ENCODE peak calls at places on chromosome 14, in eight cellular contexts. One of them, this sample, is unnamed.

GRCh38 chr14:103111297-103111981 is 11.8 kb upstream of the TNFAIP2 start:
- DNase-seq in NCI-H1105: no peak
- DNase-seq in NCI-H1694: no peak
- DNase-seq in cardiac muscle cell: no peak
- DNase-seq in nephron progenitor cell: no peak
- DNase-seq in H7: no peak
- DNase-seq in activated CD4-positive, alpha-beta T cell treated with anti-CD3 and anti-CD28 coated beads, Interleukin-2, amount 10 ng/mL, durations not matched to agents 7 days and 5 days: no peak
- DNase-seq in NCI-H2081: no peak
- DNase-seq in this sample: no peak

GRCh38 chr14:73397810-73398209 is 60.5 kb downstream of the NUMB start:
- DNase-seq in NCI-H1105: no peak
- DNase-seq in NCI-H1694: peak
- DNase-seq in cardiac muscle cell: no peak
- DNase-seq in nephron progenitor cell: no peak
- DNase-seq in H7: no peak
- DNase-seq in activated CD4-positive, alpha-beta T cell treated with anti-CD3 and anti-CD28 coated beads, Interleukin-2, amount 10 ng/mL, durations not matched to agents 7 days and 5 days: no peak
- DNase-seq in NCI-H2081: no peak
- DNase-seq in this sample: peak

GRCh38 chr14:96170961-96171592 is 33.6 kb upstream of the BDKRB2 start:
- DNase-seq in NCI-H1105: no peak
- DNase-seq in NCI-H1694: no peak
- DNase-seq in cardiac muscle cell: no peak
- DNase-seq in nephron progenitor cell: no peak
- DNase-seq in H7: peak
- DNase-seq in activated CD4-positive, alpha-beta T cell treated with anti-CD3 and anti-CD28 coated beads, Interleukin-2, amount 10 ng/mL, durations not matched to agents 7 days and 5 days: no peak
- DNase-seq in NCI-H2081: no peak
- DNase-seq in this sample: no peak

GRCh38 chr14:94676495-94677238 is 64.5 kb downstream of the SERPINA3 start:
- DNase-seq in NCI-H1105: no peak
- DNase-seq in NCI-H1694: no peak
- DNase-seq in cardiac muscle cell: no peak
- DNase-seq in nephron progenitor cell: no peak
- DNase-seq in H7: no peak
- DNase-seq in activated CD4-positive, alpha-beta T cell treated with anti-CD3 and anti-CD28 coated beads, Interleukin-2, amount 10 ng/mL, durations not matched to agents 7 days and 5 days: no peak
- DNase-seq in NCI-H2081: no peak
- DNase-seq in this sample: no peak

GRCh38 chr14:97602438-97603117 is 805.4 kb downstream of the VRK1 start:
- DNase-seq in NCI-H1105: no peak
- DNase-seq in NCI-H1694: no peak
- DNase-seq in cardiac muscle cell: no peak
- DNase-seq in nephron progenitor cell: no peak
- DNase-seq in H7: no peak
- DNase-seq in activated CD4-positive, alpha-beta T cell treated with anti-CD3 and anti-CD28 coated beads, Interleukin-2, amount 10 ng/mL, durations not matched to agents 7 days and 5 days: peak
- DNase-seq in NCI-H2081: no peak
- DNase-seq in this sample: no peak

GRCh38 chr14:95058491-95058890 is 98.8 kb downstream of the DICER1 start:
- DNase-seq in NCI-H1105: no peak
- DNase-seq in NCI-H1694: peak
- DNase-seq in cardiac muscle cell: no peak
- DNase-seq in nephron progenitor cell: no peak
- DNase-seq in H7: no peak
- DNase-seq in activated CD4-positive, alpha-beta T cell treated with anti-CD3 and anti-CD28 coated beads, Interleukin-2, amount 10 ng/mL, durations not matched to agents 7 days and 5 days: no peak
- DNase-seq in NCI-H2081: no peak
- DNase-seq in this sample: no peak

GRCh38 chr14:61388976-61389576 is 67.7 kb downstream of the PRKCH start:
- DNase-seq in NCI-H1105: no peak
- DNase-seq in NCI-H1694: no peak
- DNase-seq in cardiac muscle cell: no peak
- DNase-seq in nephron progenitor cell: no peak
- DNase-seq in H7: no peak
- DNase-seq in activated CD4-positive, alpha-beta T cell treated with anti-CD3 and anti-CD28 coated beads, Interleukin-2, amount 10 ng/mL, durations not matched to agents 7 days and 5 days: no peak
- DNase-seq in NCI-H2081: no peak
- DNase-seq in this sample: no peak

GRCh38 chr14:88143817-88144216 is 138.9 kb downstream of the GPR65 start:
- DNase-seq in NCI-H1105: no peak
- DNase-seq in NCI-H1694: no peak
- DNase-seq in cardiac muscle cell: no peak
- DNase-seq in nephron progenitor cell: no peak
- DNase-seq in H7: peak
- DNase-seq in activated CD4-positive, alpha-beta T cell treated with anti-CD3 and anti-CD28 coated beads, Interleukin-2, amount 10 ng/mL, durations not matched to agents 7 days and 5 days: no peak
- DNase-seq in NCI-H2081: no peak
- DNase-seq in this sample: no peak

GRCh38 chr14:41606249-41607118 is at the start of gene LRFN5:
- DNase-seq in NCI-H1105: peak
- DNase-seq in NCI-H1694: peak
- DNase-seq in cardiac muscle cell: peak
- DNase-seq in nephron progenitor cell: peak
- DNase-seq in H7: peak
- DNase-seq in activated CD4-positive, alpha-beta T cell treated with anti-CD3 and anti-CD28 coated beads, Interleukin-2, amount 10 ng/mL, durations not matched to agents 7 days and 5 days: no peak
- DNase-seq in NCI-H2081: peak
- DNase-seq in this sample: peak

GRCh38 chr14:74400919-74401503 is 25.0 kb downstream of the SYNDIG1L start:
- DNase-seq in NCI-H1105: no peak
- DNase-seq in NCI-H1694: no peak
- DNase-seq in cardiac muscle cell: no peak
- DNase-seq in nephron progenitor cell: no peak
- DNase-seq in H7: no peak
- DNase-seq in activated CD4-positive, alpha-beta T cell treated with anti-CD3 and anti-CD28 coated beads, Interleukin-2, amount 10 ng/mL, durations not matched to agents 7 days and 5 days: no peak
- DNase-seq in NCI-H2081: no peak
- DNase-seq in this sample: no peak

GRCh38 chr14:102575479-102576428 is 16.7 kb upstream of the RCOR1 start:
- DNase-seq in NCI-H1105: no peak
- DNase-seq in NCI-H1694: no peak
- DNase-seq in cardiac muscle cell: no peak
- DNase-seq in nephron progenitor cell: no peak
- DNase-seq in H7: no peak
- DNase-seq in activated CD4-positive, alpha-beta T cell treated with anti-CD3 and anti-CD28 coated beads, Interleukin-2, amount 10 ng/mL, durations not matched to agents 7 days and 5 days: no peak
- DNase-seq in NCI-H2081: no peak
- DNase-seq in this sample: no peak

GRCh38 chr14:68772761-68773381 is 20.0 kb downstream of the ZFP36L1 start:
- DNase-seq in NCI-H1105: no peak
- DNase-seq in NCI-H1694: no peak
- DNase-seq in cardiac muscle cell: no peak
- DNase-seq in nephron progenitor cell: no peak
- DNase-seq in H7: no peak
- DNase-seq in activated CD4-positive, alpha-beta T cell treated with anti-CD3 and anti-CD28 coated beads, Interleukin-2, amount 10 ng/mL, durations not matched to agents 7 days and 5 days: no peak
- DNase-seq in NCI-H2081: no peak
- DNase-seq in this sample: no peak

GRCh38 chr14:98103705-98104104 is 1168.3 kb downstream of the BCL11B start:
- DNase-seq in NCI-H1105: no peak
- DNase-seq in NCI-H1694: no peak
- DNase-seq in cardiac muscle cell: no peak
- DNase-seq in nephron progenitor cell: no peak
- DNase-seq in H7: no peak
- DNase-seq in activated CD4-positive, alpha-beta T cell treated with anti-CD3 and anti-CD28 coated beads, Interleukin-2, amount 10 ng/mL, durations not matched to agents 7 days and 5 days: no peak
- DNase-seq in NCI-H2081: no peak
- DNase-seq in this sample: no peak

GRCh38 chr14:65290830-65291229 is 121.7 kb upstream of the FUT8 start:
- DNase-seq in NCI-H1105: no peak
- DNase-seq in NCI-H1694: no peak
- DNase-seq in cardiac muscle cell: peak
- DNase-seq in nephron progenitor cell: no peak
- DNase-seq in H7: no peak
- DNase-seq in activated CD4-positive, alpha-beta T cell treated with anti-CD3 and anti-CD28 coated beads, Interleukin-2, amount 10 ng/mL, durations not matched to agents 7 days and 5 days: no peak
- DNase-seq in NCI-H2081: no peak
- DNase-seq in this sample: no peak

GRCh38 chr14:72155379-72155993 is 223.3 kb downstream of the RGS6 start:
- DNase-seq in NCI-H1105: no peak
- DNase-seq in NCI-H1694: no peak
- DNase-seq in cardiac muscle cell: no peak
- DNase-seq in nephron progenitor cell: no peak
- DNase-seq in H7: no peak
- DNase-seq in activated CD4-positive, alpha-beta T cell treated with anti-CD3 and anti-CD28 coated beads, Interleukin-2, amount 10 ng/mL, durations not matched to agents 7 days and 5 days: no peak
- DNase-seq in NCI-H2081: no peak
- DNase-seq in this sample: no peak

GRCh38 chr14:97206948-97207347 is 409.8 kb downstream of the VRK1 start:
- DNase-seq in NCI-H1105: no peak
- DNase-seq in NCI-H1694: no peak
- DNase-seq in cardiac muscle cell: no peak
- DNase-seq in nephron progenitor cell: no peak
- DNase-seq in H7: no peak
- DNase-seq in activated CD4-positive, alpha-beta T cell treated with anti-CD3 and anti-CD28 coated beads, Interleukin-2, amount 10 ng/mL, durations not matched to agents 7 days and 5 days: no peak
- DNase-seq in NCI-H2081: no peak
- DNase-seq in this sample: no peak

GRCh38 chr14:47857646-47858045 is 182.2 kb upstream of the MDGA2 start:
- DNase-seq in NCI-H1105: no peak
- DNase-seq in NCI-H1694: no peak
- DNase-seq in cardiac muscle cell: no peak
- DNase-seq in nephron progenitor cell: no peak
- DNase-seq in H7: no peak
- DNase-seq in activated CD4-positive, alpha-beta T cell treated with anti-CD3 and anti-CD28 coated beads, Interleukin-2, amount 10 ng/mL, durations not matched to agents 7 days and 5 days: no peak
- DNase-seq in NCI-H2081: no peak
- DNase-seq in this sample: no peak

GRCh38 chr14:85131523-85131922 is 398.4 kb upstream of the FLRT2 start:
- DNase-seq in NCI-H1105: no peak
- DNase-seq in NCI-H1694: no peak
- DNase-seq in cardiac muscle cell: no peak
- DNase-seq in nephron progenitor cell: no peak
- DNase-seq in H7: peak
- DNase-seq in activated CD4-positive, alpha-beta T cell treated with anti-CD3 and anti-CD28 coated beads, Interleukin-2, amount 10 ng/mL, durations not matched to agents 7 days and 5 days: no peak
- DNase-seq in NCI-H2081: peak
- DNase-seq in this sample: no peak

GRCh38 chr14:33602396-33602795 is 348.5 kb downstream of the EGLN3 start:
- DNase-seq in NCI-H1105: no peak
- DNase-seq in NCI-H1694: no peak
- DNase-seq in cardiac muscle cell: no peak
- DNase-seq in nephron progenitor cell: no peak
- DNase-seq in H7: no peak
- DNase-seq in activated CD4-positive, alpha-beta T cell treated with anti-CD3 and anti-CD28 coated beads, Interleukin-2, amount 10 ng/mL, durations not matched to agents 7 days and 5 days: no peak
- DNase-seq in NCI-H2081: no peak
- DNase-seq in this sample: no peak

GRCh38 chr14:50542941-50543418 is 10.6 kb upstream of the MAP4K5 start:
- DNase-seq in NCI-H1105: peak
- DNase-seq in NCI-H1694: peak
- DNase-seq in cardiac muscle cell: peak
- DNase-seq in nephron progenitor cell: peak
- DNase-seq in H7: peak
- DNase-seq in activated CD4-positive, alpha-beta T cell treated with anti-CD3 and anti-CD28 coated beads, Interleukin-2, amount 10 ng/mL, durations not matched to agents 7 days and 5 days: peak
- DNase-seq in NCI-H2081: peak
- DNase-seq in this sample: peak

GRCh38 chr14:95097385-95097784 is 59.9 kb downstream of the DICER1 start:
- DNase-seq in NCI-H1105: no peak
- DNase-seq in NCI-H1694: no peak
- DNase-seq in cardiac muscle cell: peak
- DNase-seq in nephron progenitor cell: no peak
- DNase-seq in H7: no peak
- DNase-seq in activated CD4-positive, alpha-beta T cell treated with anti-CD3 and anti-CD28 coated beads, Interleukin-2, amount 10 ng/mL, durations not matched to agents 7 days and 5 days: no peak
- DNase-seq in NCI-H2081: no peak
- DNase-seq in this sample: no peak

GRCh38 chr14:96804821-96805374 is 7.7 kb downstream of the VRK1 start:
- DNase-seq in NCI-H1105: no peak
- DNase-seq in NCI-H1694: no peak
- DNase-seq in cardiac muscle cell: peak
- DNase-seq in nephron progenitor cell: no peak
- DNase-seq in H7: no peak
- DNase-seq in activated CD4-positive, alpha-beta T cell treated with anti-CD3 and anti-CD28 coated beads, Interleukin-2, amount 10 ng/mL, durations not matched to agents 7 days and 5 days: no peak
- DNase-seq in NCI-H2081: no peak
- DNase-seq in this sample: no peak

GRCh38 chr14:60931206-60931605 is 49.7 kb downstream of the TRMT5 start:
- DNase-seq in NCI-H1105: peak
- DNase-seq in NCI-H1694: peak
- DNase-seq in cardiac muscle cell: no peak
- DNase-seq in nephron progenitor cell: no peak
- DNase-seq in H7: no peak
- DNase-seq in activated CD4-positive, alpha-beta T cell treated with anti-CD3 and anti-CD28 coated beads, Interleukin-2, amount 10 ng/mL, durations not matched to agents 7 days and 5 days: no peak
- DNase-seq in NCI-H2081: peak
- DNase-seq in this sample: no peak

GRCh38 chr14:68231832-68232642 is 412.5 kb downstream of the RAD51B start:
- DNase-seq in NCI-H1105: no peak
- DNase-seq in NCI-H1694: no peak
- DNase-seq in cardiac muscle cell: peak
- DNase-seq in nephron progenitor cell: no peak
- DNase-seq in H7: no peak
- DNase-seq in activated CD4-positive, alpha-beta T cell treated with anti-CD3 and anti-CD28 coated beads, Interleukin-2, amount 10 ng/mL, durations not matched to agents 7 days and 5 days: no peak
- DNase-seq in NCI-H2081: no peak
- DNase-seq in this sample: no peak